ENCODE peak calls at places on chromosomes 12 and 14, in four cellular contexts. E, Y, D and T are unnamed samples.

GRCh38 chr12:3204716-3205617 is 127.8 kb downstream of the TSPAN9 start:
- DNase-seq in Y (no peak), D (no peak), E (no peak), T (no peak)

GRCh38 chr12:49043241-49043640 is 17.4 kb downstream of the KMT2D start:
- DNase-seq in Y (no peak), E (no peak), D (no peak), T (no peak)

GRCh38 chr12:75812341-75813018 is 219.1 kb downstream of the PHLDA1 start:
- DNase-seq in Y (peak; percentile 22), D (no peak), E (no peak), T (no peak)

GRCh38 chr14:60563113-60563512 is 54.2 kb downstream of the SIX6 start:
- DNase-seq in Y (no peak), D (no peak), E (no peak), T (no peak)

GRCh38 chr12:75444444-75445136 is 36.0 kb upstream of the GLIPR1 start:
- DNase-seq in D (no peak), E (no peak), Y (no peak), T (no peak)

GRCh38 chr14:39368261-39368959 is 63.8 kb downstream of the FBXO33 start:
- DNase-seq in D (peak; percentile 62), E (peak; percentile 14), Y (peak; percentile 47), T (peak; percentile 52)

GRCh38 chr12:88579572-88579940 is 715 bp downstream of the KITLG start:
- DNase-seq in E (no peak), Y (peak; percentile 8), D (peak; percentile 52), T (peak; percentile 49)

GRCh38 chr12:53427905-53428594 is 4.4 kb downstream of the AMHR2 start:
- DNase-seq in E (no peak), D (no peak), Y (peak; percentile 16), T (no peak)

GRCh38 chr12:101927042-101927441 is 49.7 kb downstream of the DRAM1 start:
- DNase-seq in Y (no peak), D (no peak), E (no peak), T (no peak)

GRCh38 chr12:124916370-124917134 is 2.1 kb upstream of the UBC start:
- DNase-seq in D (peak; percentile 82), E (peak; percentile 86), Y (peak; percentile 68), T (no peak)

GRCh38 chr14:31787377-31787776 is 226.2 kb downstream of the NUBPL start:
- DNase-seq in Y (no peak), D (no peak), E (no peak), T (no peak)

GRCh38 chr14:103130965-103131364 is 7.7 kb downstream of the TNFAIP2 start:
- DNase-seq in Y (no peak), D (no peak), E (no peak), T (no peak)

GRCh38 chr12:112401903-112402498 is 7.4 kb downstream of the RPL6 start:
- DNase-seq in E (no peak), D (no peak), Y (no peak), T (no peak)

GRCh38 chr12:22101749-22102243 is 55.8 kb downstream of the CMAS start:
- DNase-seq in E (peak; percentile 5), Y (peak; percentile 32), D (peak; percentile 11), T (no peak)

GRCh38 chr14:30988509-30988908 is 36.9 kb upstream of the AP4S1 start:
- DNase-seq in E (no peak), D (no peak), Y (no peak), T (no peak)

GRCh38 chr12:25301798-25302197 is 51.1 kb upstream of the KRAS start:
- DNase-seq in Y (no peak), E (no peak), D (no peak), T (no peak)

GRCh38 chr14:91119556-91120311 is 5.9 kb downstream of the DGLUCY start:
- DNase-seq in Y (no peak), D (peak; percentile 16), E (peak; percentile 83), T (no peak)

GRCh38 chr14:22097072-22097471 is 423.5 kb upstream of the OR4E1 start:
- DNase-seq in D (no peak), E (no peak), Y (no peak), T (no peak)

GRCh38 chr14:68888883-68889282 is 90.2 kb downstream of the ACTN1 start:
- DNase-seq in D (no peak), Y (no peak), E (no peak), T (no peak)

GRCh38 chr14:77562681-77563080 is 53.8 kb downstream of the SPTLC2 start:
- DNase-seq in E (no peak), Y (no peak), D (no peak), T (no peak)

GRCh38 chr14:75636100-75636692 is 24.5 kb downstream of the ERG28 start:
- DNase-seq in E (no peak), Y (no peak), D (no peak), T (no peak)

GRCh38 chr12:56723889-56724659 is 1.0 kb downstream of the NACA start:
- DNase-seq in Y (peak; percentile 42), E (peak; percentile 93), D (no peak), T (no peak)

GRCh38 chr12:15151141-15152091 is 69.8 kb downstream of the RERG start:
- DNase-seq in D (peak; percentile 49), E (no peak), Y (peak; percentile 3), T (no peak)

GRCh38 chr12:15227004-15227679 is 5.9 kb upstream of the RERG start:
- DNase-seq in D (peak; percentile 45), E (peak; percentile 15), Y (peak; percentile 34), T (peak; percentile 51)

GRCh38 chr14:98198385-98198784 is 1073.6 kb downstream of the BCL11B start:
- DNase-seq in E (no peak), Y (peak; percentile 97), D (no peak), T (no peak)

GRCh38 chr12:39145175-39145999 is 240.0 kb upstream of the CPNE8 start:
- DNase-seq in Y (no peak), E (no peak), D (no peak), T (peak; percentile 73)

GRCh38 chr14:25049559-25050493 is at the start of gene STXBP6:
- DNase-seq in D (peak; percentile 73), E (no peak), Y (peak; percentile 6), T (peak; percentile 65)

GRCh38 chr14:56247495-56248087 is 129.4 kb downstream of the PELI2 start:
- DNase-seq in D (no peak), Y (no peak), E (no peak), T (no peak)
- TF ChIP-seq CTCF in D (no peak), Y (no peak), E (no peak), T (peak; percentile 33)

DNA sequence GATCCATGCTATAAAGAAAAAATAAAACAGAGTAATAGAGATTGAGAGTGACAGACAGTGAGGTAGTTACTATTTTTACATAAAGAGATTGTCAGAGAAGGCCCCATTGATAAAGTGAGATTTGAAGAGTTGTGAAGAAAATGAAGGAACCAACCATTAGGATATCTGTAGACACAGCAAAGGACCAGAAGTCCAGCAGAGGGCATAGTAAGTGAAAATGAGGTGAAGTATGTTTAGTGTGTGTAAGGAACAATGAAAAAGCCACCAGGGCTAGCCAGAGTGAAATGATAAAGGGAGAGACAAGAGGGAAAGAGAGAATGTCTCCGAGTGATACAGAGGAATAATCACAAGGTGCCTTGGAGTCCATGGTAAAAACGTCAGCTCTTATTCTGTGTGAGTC is 411.0 kb downstream of the NELL2 start:
- DNase-seq in Y (no peak), E (no peak), D (no peak), T (no peak)
- TF ChIP-seq CTCF in Y (no peak), E (no peak), D (no peak), T (no peak)

GRCh38 chr12:121729021-121729420 is 16.5 kb downstream of the TMEM120B start:
- DNase-seq in D (no peak), Y (no peak), E (no peak), T (no peak)
- TF ChIP-seq CTCF in D (no peak), Y (no peak), E (no peak), T (no peak)

GRCh38 chr12:71938728-71939385 is at the start of gene TPH2:
- DNase-seq in E (no peak), Y (peak; percentile 62), D (peak; percentile 82), T (peak; percentile 96)
- TF ChIP-seq CTCF in E (peak; percentile 45), Y (peak; percentile 53), D (peak; percentile 78), T (peak; percentile 76)